ENCODE peak calls at places on chromosomes 7 and 10, in seven cellular contexts. G is HCT116, O is SK-N-SH, J is H1, X is K562, W is GM12878, V is HepG2. I is an unnamed sample.

GRCh38 chr10:70753841-70754621 is 31.1 kb downstream of the TBATA start:
- DNase-seq in O (no peak), G (no peak), V (no peak), W (no peak), X (no peak), J (peak), I (peak)

GRCh38 chr7:44530990-44531389 is 10.1 kb downstream of the NPC1L1 start:
- DNase-seq in G (no peak), W (no peak), V (no peak), J (no peak), O (no peak), X (no peak), I (no peak)

GRCh38 chr10:22252801-22253577 is 35.2 kb upstream of the EBLN1 start:
- DNase-seq in G (no peak), W (no peak), O (no peak), J (peak), X (no peak), V (no peak), I (no peak)

GRCh38 chr10:93815304-93816091 is 57.8 kb downstream of the LGI1 start:
- DNase-seq in G (no peak), X (no peak), V (no peak), J (no peak), W (no peak), O (peak), I (peak)

GRCh38 chr10:98886686-98887085 is 349.0 kb downstream of the HPSE2 start:
- DNase-seq in J (no peak), X (no peak), G (no peak), O (no peak), V (no peak), W (no peak), I (no peak)

GRCh38 chr7:122597277-122597676 is 101.6 kb downstream of the RNF133 start:
- DNase-seq in J (no peak), W (no peak), V (no peak), X (no peak), G (no peak), O (no peak), I (no peak)

GRCh38 chr7:81810448-81811155 is 40.8 kb upstream of the HGF start:
- DNase-seq in G (no peak), J (no peak), O (no peak), V (no peak), W (no peak), X (no peak), I (no peak)

GRCh38 chr10:132307823-132308587 is at the start of gene STK32C:
- DNase-seq in W (no peak), J (peak), V (peak), O (peak), X (peak), G (peak), I (peak)

GRCh38 chr10:59976909-59977308 is 70.6 kb upstream of the CCDC6 start:
- DNase-seq in O (no peak), J (no peak), G (no peak), X (no peak), V (no peak), W (no peak), I (no peak)

GRCh38 chr10:102284531-102284930 is 39.2 kb downstream of the GBF1 start:
- DNase-seq in O (no peak), G (no peak), W (no peak), X (no peak), V (no peak), J (no peak), I (no peak)

GRCh38 chr7:138974675-138975237 is 6.4 kb downstream of the KIAA1549 start:
- DNase-seq in O (no peak), V (no peak), J (no peak), W (no peak), X (no peak), G (no peak), I (no peak)

GRCh38 chr10:132931258-132931657 is 11.1 kb downstream of the CFAP46 start:
- DNase-seq in J (no peak), X (no peak), W (no peak), O (no peak), G (no peak), V (no peak), I (no peak)

GRCh38 chr7:40148671-40149070 is 13.9 kb downstream of the SUGCT start:
- DNase-seq in J (peak), W (no peak), V (no peak), G (no peak), X (no peak), O (no peak), I (no peak)

GRCh38 chr7:38232475-38233366 is 40.7 kb downstream of the TARP start:
- DNase-seq in X (no peak), J (no peak), V (no peak), G (no peak), W (peak), O (no peak), I (no peak)

GRCh38 chr7:90530263-90530662 is 60.8 kb downstream of the PTTG1IP2 start:
- DNase-seq in X (no peak), G (no peak), J (no peak), O (no peak), V (no peak), W (no peak), I (no peak)

GRCh38 chr10:47299989-47300931 is at the start of gene GDF10:
- DNase-seq in V (peak), W (no peak), J (peak), G (no peak), X (no peak), O (peak), I (no peak)

GRCh38 chr10:124539935-124540641 is 78.5 kb downstream of the LHPP start:
- DNase-seq in W (no peak), G (no peak), O (peak), J (peak), X (peak), V (peak), I (peak)

GRCh38 chr10:127849896-127850295 is 42.8 kb downstream of the CLRN3 start:
- DNase-seq in G (no peak), X (no peak), V (no peak), W (no peak), J (no peak), O (no peak), I (no peak)

GRCh38 chr7:105691692-105692564 is 110.6 kb upstream of the EFCAB10 start:
- DNase-seq in X (no peak), V (no peak), G (no peak), J (no peak), W (no peak), O (no peak), I (peak)

GRCh38 chr10:114335614-114336013 is 68.7 kb downstream of the AFAP1L2 start:
- DNase-seq in G (no peak), X (no peak), V (no peak), O (no peak), J (no peak), W (no peak), I (no peak)

GRCh38 chr7:109121599-109122300 is 552.1 kb downstream of the DNAJB9 start:
- DNase-seq in G (no peak), V (no peak), W (no peak), O (no peak), X (no peak), J (no peak), I (no peak)

GRCh38 chr7:116354546-116355422 is 144.4 kb downstream of the TES start:
- DNase-seq in G (peak), W (no peak), J (no peak), X (peak), V (peak), O (peak), I (no peak)

GRCh38 chr7:136617176-136617575 is 251.3 kb upstream of the CHRM2 start:
- DNase-seq in G (no peak), X (no peak), O (no peak), V (no peak), J (no peak), W (no peak), I (no peak)

GRCh38 chr10:113053881-113054280 is 103.8 kb downstream of the TCF7L2 start:
- DNase-seq in J (no peak), G (no peak), O (no peak), X (no peak), V (no peak), W (no peak), I (no peak)
- TF ChIP-seq JUND in J (no peak), G (peak), O (no peak), X (no peak), V (no peak), W (no peak), I (no peak)

GRCh38 chr7:130937830-130938229 is 203.8 kb upstream of the KLF14 start:
- DNase-seq in V (no peak), J (no peak), O (no peak), W (no peak), X (no peak), G (no peak), I (no peak)

GRCh38 chr7:130939285-130940095 is 205.5 kb upstream of the KLF14 start:
- DNase-seq in O (no peak), J (no peak), V (no peak), G (no peak), W (no peak), X (no peak), I (no peak)

GRCh38 chr7:130937016-130937415 is 203.0 kb upstream of the KLF14 start:
- DNase-seq in J (no peak), G (no peak), O (no peak), X (no peak), W (no peak), V (no peak), I (no peak)

GRCh38 chr7:130940326-130940725 is 206.3 kb upstream of the KLF14 start:
- DNase-seq in O (no peak), X (no peak), J (no peak), G (no peak), V (no peak), W (no peak), I (no peak)

GRCh38 chr7:130938661-130939060 is 204.7 kb upstream of the KLF14 start:
- DNase-seq in J (no peak), G (no peak), O (no peak), V (no peak), W (no peak), X (no peak), I (no peak)
- TF ChIP-seq JUND in J (no peak), G (no peak), O (no peak), V (no peak), W (no peak), X (no peak), I (no peak)

GRCh38 chr10:73768881-73769280 is 13.0 kb upstream of the CHCHD1 start:
- DNase-seq in X (no peak), W (no peak), G (no peak), V (no peak), O (no peak), J (no peak), I (no peak)
- TF ChIP-seq JUND in X (no peak), W (no peak), G (no peak), V (no peak), O (no peak), J (no peak), I (no peak)

GRCh38 chr7:79646278-79646677 is 192.8 kb upstream of the MAGI2 start:
- DNase-seq in J (no peak), W (no peak), G (no peak), X (no peak), V (no peak), O (no peak), I (no peak)
- TF ChIP-seq JUND in J (no peak), W (no peak), G (no peak), X (no peak), V (no peak), O (no peak), I (no peak)

GRCh38 chr7:21939136-21939857 is 6.4 kb downstream of the CDCA7L start:
- DNase-seq in J (no peak), O (no peak), X (no peak), V (no peak), G (no peak), W (peak), I (no peak)

GRCh38 chr7:21938463-21938862 is 7.2 kb downstream of the CDCA7L start:
- DNase-seq in J (no peak), O (no peak), W (no peak), V (no peak), X (no peak), G (no peak), I (no peak)

GRCh38 chr7:21939858-21940322 is 5.8 kb downstream of the CDCA7L start:
- DNase-seq in O (no peak), V (no peak), X (no peak), J (no peak), W (no peak), G (no peak), I (no peak)

GRCh38 chr7:21934824-21935223 is 10.9 kb downstream of the CDCA7L start:
- DNase-seq in W (no peak), G (no peak), O (no peak), V (no peak), X (no peak), J (no peak), I (no peak)
- TF ChIP-seq JUND in W (no peak), G (no peak), O (no peak), V (no peak), X (no peak), J (no peak), I (no peak)

GRCh38 chr7:30649717-30650116 is 32.5 kb downstream of the CRHR2 start:
- DNase-seq in X (no peak), G (no peak), V (no peak), W (no peak), J (no peak), O (no peak), I (no peak)

GRCh38 chr7:30648744-30649540 is 33.3 kb downstream of the CRHR2 start:
- DNase-seq in W (no peak), O (no peak), G (no peak), V (no peak), J (no peak), X (no peak), I (no peak)

GRCh38 chr7:30645661-30646060 is 36.6 kb downstream of the CRHR2 start:
- DNase-seq in V (no peak), W (no peak), J (no peak), G (no peak), O (no peak), X (no peak), I (no peak)

GRCh38 chr7:30646154-30646553 is 36.1 kb downstream of the CRHR2 start:
- DNase-seq in W (no peak), X (no peak), O (peak), J (peak), G (no peak), V (no peak), I (no peak)

DNA sequence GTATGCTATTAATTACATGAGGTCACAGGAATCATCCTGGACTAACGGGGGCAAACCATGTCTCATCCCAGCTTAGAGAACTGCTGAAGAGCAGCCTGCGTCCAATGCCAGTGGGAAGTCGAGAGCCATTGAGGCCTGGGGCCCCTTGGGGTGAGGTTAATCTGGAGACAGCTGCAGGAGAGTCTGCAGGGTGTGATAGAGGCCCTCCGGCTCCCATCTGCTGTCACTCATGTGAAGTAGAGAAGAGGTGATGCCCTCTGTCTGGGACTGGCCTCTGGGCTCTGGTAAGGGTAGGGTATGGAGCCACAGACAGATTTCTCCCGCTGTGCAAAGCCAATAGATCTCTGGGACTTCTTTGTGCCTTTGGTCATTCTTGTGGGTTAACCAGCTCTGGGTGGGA is 34.7 kb downstream of the CRHR2 start:
- DNase-seq in J (peak), W (no peak), V (no peak), X (no peak), O (peak), G (no peak), I (no peak)
- TF ChIP-seq JUND in J (no peak), W (no peak), V (no peak), X (no peak), O (no peak), G (no peak), I (no peak)

GRCh38 chr7:76259124-76260086 is 43.1 kb upstream of the HSPB1 start:
- DNase-seq in O (peak), V (no peak), G (no peak), X (no peak), W (no peak), J (no peak), I (no peak)
- TF ChIP-seq JUND in O (no peak), V (no peak), G (no peak), X (no peak), W (no peak), J (no peak), I (no peak)